ENCODE peak calls at places on chromosomes 13 and 19, in eight cellular contexts. A, U, C, N, T, E, S and B are unnamed samples.

GRCh38 chr13:102310691-102311432 is 91.0 kb downstream of the FGF14 start:
- DNase-seq in T (no peak), A (no peak), E (no peak), N (no peak), S (no peak), C (peak), U (no peak), B (no peak)

GRCh38 chr19:34428549-34429285 is 536 bp downstream of the UBA2 start:
- DNase-seq in U (peak), A (peak), E (peak), N (no peak), C (peak), S (peak), T (peak), B (no peak)

GRCh38 chr19:18856385-18857126 is 24.8 kb downstream of the UPF1 start:
- DNase-seq in C (peak), E (peak), S (peak), U (no peak), N (no peak), A (no peak), T (no peak), B (no peak)

GRCh38 chr13:48078251-48078656 is 16.6 kb downstream of the MED4 start:
- DNase-seq in U (no peak), S (no peak), A (peak), E (peak), N (no peak), C (no peak), T (peak), B (no peak)

GRCh38 chr19:11480081-11480926 is 542 bp downstream of the ELAVL3 start:
- DNase-seq in T (no peak), S (no peak), N (no peak), A (no peak), C (no peak), U (no peak), E (no peak), B (no peak)

GRCh38 chr13:111957913-111958450 is 109.0 kb upstream of the SOX1 start:
- DNase-seq in S (no peak), A (no peak), T (no peak), N (no peak), U (no peak), E (no peak), C (no peak), B (no peak)

GRCh38 chr19:7428651-7429113 is 60.2 kb downstream of the PEX11G start:
- DNase-seq in N (no peak), T (no peak), U (no peak), E (no peak), C (no peak), A (no peak), S (no peak), B (no peak)

GRCh38 chr19:8526345-8527062 is 12.5 kb upstream of the ZNF414 start:
- DNase-seq in N (no peak), T (no peak), E (peak), S (peak), C (peak), U (peak), A (peak), B (peak)

GRCh38 chr13:106589716-106590115 is 21.8 kb upstream of the ARGLU1 start:
- DNase-seq in U (no peak), S (no peak), C (peak), E (no peak), A (no peak), T (no peak), N (no peak), B (no peak)

GRCh38 chr19:29694166-29694565 is 20.9 kb downstream of the C19orf12 start:
- DNase-seq in S (no peak), E (no peak), U (no peak), T (no peak), A (no peak), C (no peak), N (no peak), B (no peak)

GRCh38 chr13:100235311-100235901 is 146.5 kb downstream of the PCCA start:
- DNase-seq in S (no peak), T (peak), U (peak), N (peak), E (peak), A (peak), C (peak), B (no peak)

GRCh38 chr13:25068810-25069209 is 27.1 kb upstream of the PABPC3 start:
- DNase-seq in S (no peak), E (no peak), N (no peak), C (no peak), T (no peak), A (no peak), U (no peak), B (no peak)

GRCh38 chr19:36750066-36750691 is 22.4 kb downstream of the ZNF850 start:
- DNase-seq in N (no peak), E (no peak), U (no peak), S (no peak), C (no peak), A (no peak), T (no peak), B (no peak)

GRCh38 chr13:49108204-49108603 is 111.9 kb upstream of the MLNR start:
- DNase-seq in T (peak), S (no peak), N (no peak), E (no peak), U (no peak), A (no peak), C (no peak), B (no peak)

GRCh38 chr13:48976677-48977625 is 1.2 kb downstream of the FNDC3A start:
- DNase-seq in E (peak), A (no peak), S (no peak), T (no peak), N (no peak), C (peak), U (no peak), B (no peak)

GRCh38 chr13:87827479-87827878 is 156.3 kb downstream of the SLITRK5 start:
- DNase-seq in S (no peak), T (no peak), C (no peak), N (no peak), E (peak), A (no peak), U (no peak), B (no peak)

GRCh38 chr13:109657395-109657794 is 129.0 kb downstream of the IRS2 start:
- DNase-seq in E (no peak), N (no peak), U (no peak), T (no peak), S (no peak), A (no peak), C (no peak), B (no peak)

GRCh38 chr13:34161829-34162544 is 344.0 kb downstream of the RFC3 start:
- DNase-seq in A (no peak), E (peak), T (no peak), C (peak), N (peak), S (no peak), U (peak), B (peak)

GRCh38 chr13:98171806-98172569 is 5.1 kb downstream of the RNF113B start:
- DNase-seq in C (peak), E (no peak), S (no peak), N (no peak), A (no peak), U (no peak), T (no peak), B (no peak)

GRCh38 chr19:50333737-50334617 is 4.8 kb upstream of the KCNC3 start:
- DNase-seq in S (peak), C (no peak), A (no peak), U (peak), N (no peak), T (peak), E (peak), B (no peak)

GRCh38 chr19:17797397-17798201 is 2.7 kb downstream of the B3GNT3 start:
- DNase-seq in S (peak), E (peak), N (no peak), T (no peak), C (peak), A (no peak), U (no peak), B (no peak)

GRCh38 chr13:48234652-48235099 is 1.7 kb downstream of the ITM2B start:
- DNase-seq in E (peak), U (no peak), N (no peak), T (no peak), C (peak), A (no peak), S (no peak), B (no peak)

GRCh38 chr13:20702530-20702929 is 969 bp upstream of the IL17D start:
- DNase-seq in C (no peak), U (no peak), A (peak), E (no peak), N (no peak), S (no peak), T (no peak), B (no peak)

GRCh38 chr19:40465025-40465780 is at the start of gene BLVRB:
- DNase-seq in E (peak), C (peak), T (peak), N (peak), S (no peak), A (peak), U (no peak), B (peak)

GRCh38 chr13:108195146-108195545 is 20.2 kb downstream of the LIG4 start:
- DNase-seq in A (no peak), E (no peak), U (no peak), S (no peak), T (no peak), C (peak), N (no peak), B (no peak)

GRCh38 chr19:54470276-54470887 is 2.7 kb downstream of the CDC42EP5 start:
- DNase-seq in N (no peak), U (no peak), T (no peak), C (no peak), E (no peak), A (no peak), S (no peak), B (no peak)

GRCh38 chr19:2462635-2463421 is 6.1 kb upstream of the LMNB2 start:
- DNase-seq in N (peak), U (peak), T (no peak), S (peak), A (no peak), E (peak), C (peak), B (peak)

GRCh38 chr19:2464389-2464788 is 7.6 kb upstream of the LMNB2 start:
- DNase-seq in C (no peak), U (no peak), T (no peak), S (no peak), E (no peak), A (no peak), N (no peak), B (no peak)

GRCh38 chr19:2460245-2460644 is 3.5 kb upstream of the LMNB2 start:
- DNase-seq in N (no peak), U (no peak), A (no peak), T (no peak), C (no peak), S (no peak), E (no peak), B (no peak)

GRCh38 chr19:2458054-2458453 is 1.3 kb upstream of the LMNB2 start:
- DNase-seq in T (no peak), N (no peak), U (no peak), E (no peak), A (no peak), C (no peak), S (no peak), B (no peak)

GRCh38 chr19:2461751-2462634 is 5.2 kb upstream of the LMNB2 start:
- DNase-seq in A (peak), E (peak), C (peak), S (peak), U (peak), T (no peak), N (no peak), B (no peak)
- H3K4me3 ChIP-seq in A (peak), E (peak), C (peak), S (peak), U (peak), T (peak), N (peak), B (peak)

GRCh38 chr13:113451951-113452421 is 1.3 kb downstream of the ADPRHL1 start:
- DNase-seq in T (no peak), N (no peak), C (no peak), A (no peak), S (no peak), U (peak), E (no peak), B (no peak)
- TF ChIP-seq CTCF in T (no peak), N (no peak), C (no peak), A (no peak), S (no peak), U (no peak), E (no peak), B (no peak)

DNA sequence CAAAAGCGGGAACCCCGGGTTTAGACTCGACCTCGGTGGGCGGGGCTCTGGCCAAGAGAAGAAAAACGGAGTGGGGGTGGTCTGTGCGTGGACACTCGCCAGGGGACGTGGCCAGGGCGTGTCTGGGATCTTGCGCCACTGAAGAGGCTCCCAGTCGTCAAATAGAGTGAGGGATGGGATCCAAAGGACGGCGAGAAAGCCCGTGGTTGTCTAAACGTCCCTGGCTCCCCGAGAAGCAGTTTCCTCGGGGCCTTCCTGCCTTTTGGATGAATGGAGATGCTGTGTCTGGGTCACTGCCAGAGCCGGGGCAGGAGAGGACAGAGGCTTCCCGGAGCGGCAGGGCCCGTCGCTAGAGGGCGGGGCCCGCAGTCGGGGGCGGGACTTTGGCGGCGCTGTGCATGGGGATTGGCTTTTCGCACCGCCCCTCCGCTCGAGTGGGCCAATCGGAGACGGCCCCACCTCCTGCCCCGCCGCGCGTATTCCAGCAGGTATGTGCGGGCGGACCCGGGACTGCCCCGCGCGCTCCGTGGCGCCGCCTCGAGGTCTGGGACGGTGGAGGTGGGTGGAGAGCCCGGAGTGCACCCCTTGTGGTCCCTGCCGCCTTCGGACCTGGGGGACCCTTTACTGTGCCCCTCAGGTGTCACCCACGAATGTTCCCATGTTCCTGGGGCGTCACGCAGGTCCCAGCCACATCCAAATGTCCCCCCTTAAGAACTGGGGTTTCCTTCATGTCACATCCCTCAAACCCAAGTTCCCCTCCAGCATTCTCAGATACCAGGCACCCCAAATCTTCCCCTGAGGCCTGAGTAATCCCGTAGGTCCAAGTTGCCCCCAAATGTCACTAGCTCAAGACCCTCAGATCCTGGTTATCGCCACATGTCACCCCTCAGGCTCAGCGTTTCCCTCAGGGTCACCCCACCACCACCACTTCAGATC is 38.4 kb downstream of the ZSWIM4 start:
- DNase-seq in N (no peak), E (peak), S (peak), T (peak), A (peak), U (peak), C (peak), B (no peak)
- H3K4me3 ChIP-seq in N (no peak), E (no peak), S (peak), T (no peak), A (peak), U (peak), C (no peak), B (no peak)

DNA sequence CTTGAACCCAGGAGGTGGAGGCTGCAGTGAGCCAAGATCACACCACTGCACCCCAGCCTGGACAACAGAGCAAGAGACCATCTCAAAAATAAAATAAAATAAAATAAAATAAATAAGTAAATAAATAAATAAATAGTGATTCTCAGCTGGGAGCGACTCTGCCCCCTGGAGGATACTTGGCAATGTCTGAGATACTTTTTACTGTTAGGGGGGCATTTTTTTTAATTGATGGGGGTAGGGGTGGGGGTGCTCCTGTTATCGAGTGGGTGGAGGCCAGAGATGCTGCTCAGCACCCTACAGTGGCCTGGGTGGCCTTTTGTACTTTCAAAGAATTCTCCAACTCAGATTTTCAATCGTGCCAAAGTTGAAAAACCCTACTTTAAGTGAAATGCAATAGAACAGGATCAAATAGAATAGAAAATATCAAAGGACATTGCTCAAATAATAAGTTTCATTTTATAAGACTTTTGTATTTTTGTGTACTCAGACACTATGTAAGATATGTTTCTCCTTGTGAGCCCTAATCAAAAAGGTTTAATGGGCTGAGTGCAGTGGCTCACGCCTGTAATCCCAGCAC is 7.1 kb upstream of the CLPP start:
- DNase-seq in C (peak), S (no peak), N (no peak), T (no peak), U (no peak), E (peak), A (no peak), B (no peak)
- TF ChIP-seq CTCF in C (peak), S (peak), N (peak), T (no peak), U (peak), E (peak), A (peak), B (peak)

DNA sequence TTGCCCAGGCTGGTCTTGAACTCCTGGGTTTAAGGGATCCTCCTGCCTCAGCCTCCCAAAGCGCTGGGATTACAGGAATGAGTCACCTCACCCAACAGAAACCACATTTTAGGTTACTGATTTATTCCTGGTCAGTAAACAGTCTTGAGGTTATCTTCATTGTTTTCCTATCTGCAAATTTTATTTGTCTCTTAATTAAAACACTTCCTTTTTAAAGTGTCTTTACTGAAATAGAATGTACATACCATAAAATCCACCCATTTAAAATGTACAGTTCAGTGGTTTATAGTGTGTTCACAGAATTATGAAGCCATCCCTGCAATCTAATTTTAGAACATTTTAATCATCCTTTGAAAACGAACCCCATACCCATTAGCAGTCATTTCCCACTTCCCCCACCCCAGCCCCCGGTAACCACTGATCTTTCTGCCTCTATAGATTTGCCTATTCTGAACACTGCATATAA is 63.0 kb downstream of the MAP4K1 start:
- DNase-seq in U (no peak), S (no peak), C (no peak), E (no peak), N (no peak), T (no peak), A (no peak), B (no peak)
- H3K4me3 ChIP-seq in U (no peak), S (no peak), C (no peak), E (no peak), N (no peak), T (no peak), A (no peak), B (no peak)

GRCh38 chr19:48751835-48752510 is 468 bp downstream of the FUT1 start:
- DNase-seq in C (no peak), N (no peak), U (no peak), S (no peak), T (no peak), E (peak), A (no peak), B (no peak)
- TF ChIP-seq CTCF in C (no peak), N (no peak), U (no peak), S (no peak), T (no peak), E (no peak), A (no peak), B (no peak)